ENCODE peak calls at places on chromosomes 1 and 21, in four cellular contexts. F, V, Z and C are unnamed samples.

GRCh38 chr1:178037510-178038253 is 56.2 kb upstream of the RASAL2 start:
- DNase-seq in F (peak; percentile 92), V (peak; percentile 97), Z (peak; percentile 98), C (peak; percentile 95)

GRCh38 chr1:168613689-168614655 is 37.6 kb downstream of the XCL1 start:
- DNase-seq in F (no peak), V (peak; percentile 74), Z (peak; percentile 29), C (peak; percentile 68)

GRCh38 chr1:44074415-44074814 is 43.2 kb upstream of the SLC6A9 start:
- DNase-seq in F (no peak), V (no peak), Z (no peak), C (no peak)

GRCh38 chr1:225917536-225917935 is 6.5 kb downstream of the PYCR2 start:
- DNase-seq in F (no peak), V (no peak), Z (no peak), C (no peak)

GRCh38 chr1:189774721-189775287 is 702.9 kb downstream of the BRINP3 start:
- DNase-seq in F (no peak), V (no peak), Z (no peak), C (no peak)

GRCh38 chr1:4170953-4171352 is 270.9 kb upstream of the C1orf174 start:
- DNase-seq in F (no peak), V (peak; percentile 58), Z (no peak), C (no peak)

GRCh38 chr1:234608720-234609527 is 1.1 kb downstream of the IRF2BP2 start:
- DNase-seq in F (peak; percentile 73), V (peak; percentile 82), Z (peak; percentile 80), C (peak; percentile 65)

GRCh38 chr1:41890841-41891311 is 27.8 kb downstream of the HIVEP3 start:
- DNase-seq in F (no peak), V (peak; percentile 74), Z (peak; percentile 68), C (peak; percentile 78)

GRCh38 chr1:94335950-94336349 is 82.2 kb upstream of the ABCD3 start:
- DNase-seq in F (no peak), V (peak; percentile 65), Z (peak; percentile 68), C (peak; percentile 61)

GRCh38 chr1:29305943-29306342 is 69.6 kb downstream of the PTPRU start:
- DNase-seq in F (no peak), V (no peak), Z (peak; percentile 44), C (no peak)

GRCh38 chr1:211495584-211495983 is 3.6 kb upstream of the RD3 start:
- DNase-seq in F (peak; percentile 49), V (no peak), Z (no peak), C (no peak)

GRCh38 chr1:228416217-228416971 is at the start of gene TRIM17:
- DNase-seq in F (no peak), V (peak; percentile 77), Z (peak; percentile 87), C (no peak)

GRCh38 chr1:203320546-203321272 is 15.4 kb downstream of the BTG2 start:
- DNase-seq in F (peak; percentile 67), V (peak; percentile 66), Z (peak; percentile 89), C (no peak)

GRCh38 chr1:113949007-113949406 is 19.9 kb downstream of the HIPK1 start:
- DNase-seq in F (no peak), V (no peak), Z (no peak), C (no peak)

GRCh38 chr1:71835442-71835813 is 446.9 kb downstream of the NEGR1 start:
- DNase-seq in F (no peak), V (no peak), Z (no peak), C (no peak)

GRCh38 chr1:242524571-242525359 is at the start of gene PLD5:
- DNase-seq in F (no peak), V (no peak), Z (peak; percentile 76), C (no peak)

GRCh38 chr1:94654031-94654430 is 112.5 kb upstream of the F3 start:
- DNase-seq in F (no peak), V (no peak), Z (no peak), C (no peak)

DNA sequence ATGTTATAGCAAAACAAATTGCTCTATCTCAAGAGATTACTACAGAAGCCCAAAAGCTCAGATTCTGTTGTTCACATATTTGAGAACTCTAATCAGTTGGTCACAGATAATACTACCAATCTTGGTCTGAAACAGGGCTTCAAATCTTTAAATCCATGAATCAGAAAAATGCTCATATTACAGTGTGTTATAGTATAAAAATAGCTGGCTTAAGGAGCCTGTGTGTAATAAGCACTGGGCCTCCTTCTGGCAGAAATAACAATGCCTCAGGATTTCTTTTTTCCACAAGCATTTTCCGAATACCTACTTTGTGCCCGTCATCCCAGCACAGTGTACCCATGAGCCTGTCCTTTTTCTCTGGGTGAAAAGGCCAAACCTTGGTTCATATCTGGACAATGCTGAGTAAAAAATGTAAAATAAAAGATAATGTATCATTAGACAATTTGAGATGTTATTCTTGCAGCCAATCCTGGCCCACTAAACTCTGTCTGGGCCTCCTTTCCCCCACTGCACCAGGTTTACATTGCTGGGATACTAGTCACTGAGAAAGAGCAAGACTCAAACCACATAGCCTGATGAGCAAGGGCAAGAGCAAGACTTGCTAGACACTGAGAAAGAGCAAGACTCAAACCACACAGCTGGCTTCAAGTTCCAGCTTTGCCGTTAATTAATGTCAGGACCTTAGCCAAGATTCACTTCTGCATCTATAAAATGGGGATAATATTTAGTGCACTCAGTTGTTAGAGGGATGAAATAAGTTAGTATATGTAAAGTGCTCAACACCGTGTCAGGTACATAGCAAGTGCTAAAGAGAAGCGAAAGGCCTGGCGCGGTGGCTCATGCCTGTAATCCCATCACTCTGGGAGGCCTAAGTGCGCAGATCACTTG is 17.0 kb upstream of the ADAR start:
- DNase-seq in F (no peak), V (no peak), Z (peak; percentile 82), C (no peak)
- H3K4me1 ChIP-seq in F (peaks cover 13% of the 10 kb centered on the region), V (peaks cover 6% of the 10 kb centered on the region), Z (peaks cover 32% of the 10 kb centered on the region), C (peaks cover 10% of the 10 kb centered on the region)

DNA sequence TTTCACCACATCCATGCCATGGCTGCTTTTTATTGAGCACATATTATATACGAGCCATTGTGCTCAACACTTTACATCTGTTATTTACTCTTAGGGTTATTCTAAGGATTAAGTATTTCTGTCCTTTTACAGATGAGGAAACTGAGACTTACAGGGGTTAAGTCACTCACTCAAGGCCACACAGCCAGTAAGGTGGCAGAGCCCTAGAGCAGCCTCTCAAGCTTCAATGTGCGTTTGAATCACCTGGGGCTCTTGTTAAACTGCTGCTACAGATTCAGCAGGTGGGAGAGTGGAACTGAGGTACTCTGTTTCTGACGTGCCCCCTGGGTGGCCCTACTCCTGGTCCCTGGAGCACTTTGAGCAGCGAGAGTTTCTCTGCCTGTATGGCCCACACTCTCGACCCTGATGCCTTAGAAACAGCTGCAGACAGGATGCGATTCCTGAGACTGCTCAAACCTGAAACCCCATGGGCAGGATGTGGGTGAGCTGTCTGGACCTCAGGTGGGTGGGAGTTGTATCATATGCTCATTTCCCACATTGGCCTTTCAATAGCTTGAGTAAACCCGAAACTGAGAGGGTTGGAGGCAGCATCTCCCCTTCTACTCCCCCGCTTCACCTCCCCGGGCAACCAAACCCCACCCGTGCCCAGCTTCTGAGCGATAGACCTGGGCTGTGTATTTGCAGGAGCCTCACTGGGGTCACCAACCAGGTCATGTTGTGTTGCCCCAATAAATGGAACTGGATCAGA is 59.3 kb downstream of the MAN1C1 start:
- DNase-seq in F (no peak), V (no peak), Z (no peak), C (no peak)
- H3K4me3 ChIP-seq in F (no peak overlapping the region), V (no peak overlapping the region), Z (no peak overlapping the region), C (no peak overlapping the region)

DNA sequence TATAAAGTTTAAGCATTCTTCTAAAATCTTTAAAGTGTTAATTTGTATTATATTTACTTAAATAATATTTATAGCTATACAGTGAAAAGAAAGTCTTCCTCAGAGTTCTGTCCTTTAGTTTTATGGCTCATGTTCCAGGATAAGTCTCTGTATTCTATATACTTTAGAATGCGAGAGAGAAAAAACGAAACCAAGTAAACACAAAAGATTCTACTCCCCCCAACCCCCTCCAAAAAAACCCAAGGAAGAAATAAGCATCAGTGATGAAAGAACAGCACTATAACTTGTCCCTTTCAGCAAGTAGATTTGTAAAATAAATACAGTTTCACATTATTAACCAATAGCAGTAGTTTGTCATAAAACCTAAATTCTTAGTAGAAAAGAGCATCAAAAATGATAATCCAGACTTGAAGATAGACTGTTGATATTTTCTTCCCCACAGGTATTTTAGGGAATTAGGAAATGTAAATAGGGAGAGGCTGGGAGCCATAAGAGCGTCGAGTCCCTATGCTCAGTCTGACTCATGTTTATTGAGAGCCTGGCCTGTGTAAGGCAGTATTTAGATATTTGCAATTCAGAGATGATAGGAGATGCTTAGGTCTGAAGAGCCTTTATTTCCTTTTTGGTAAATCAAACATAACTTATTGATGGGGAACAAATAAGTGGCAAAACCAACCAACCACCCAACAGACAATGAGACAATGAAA is 35.5 kb downstream of the CDC14A start:
- DNase-seq in F (no peak), V (no peak), Z (no peak), C (no peak)
- H3K27ac ChIP-seq in F (no peak overlapping the region), V (no peak overlapping the region), Z (peak overlapping the region; percentile 25), C (no peak overlapping the region)

GRCh38 chr1:157115851-157116734 is 16.5 kb upstream of the ETV3L start:
- DNase-seq in F (no peak), V (no peak), Z (no peak), C (no peak)

GRCh38 chr1:157117527-157118057 is 18.0 kb upstream of the ETV3L start:
- DNase-seq in F (no peak), V (no peak), Z (no peak), C (no peak)

GRCh38 chr1:157115429-157115838 is 15.8 kb upstream of the ETV3L start:
- DNase-seq in F (no peak), V (no peak), Z (no peak), C (no peak)

GRCh38 chr1:157114183-157115121 is 14.8 kb upstream of the ETV3L start:
- DNase-seq in F (no peak), V (no peak), Z (no peak), C (no peak)

GRCh38 chr1:157116735-157117103 is 17.1 kb upstream of the ETV3L start:
- DNase-seq in F (no peak), V (no peak), Z (no peak), C (no peak)
- H3K4me1 ChIP-seq in F (no peaks in the 10 kb centered on the region), V (no peaks in the 10 kb centered on the region), Z (no peaks in the 10 kb centered on the region), C (no peaks in the 10 kb centered on the region)

DNA sequence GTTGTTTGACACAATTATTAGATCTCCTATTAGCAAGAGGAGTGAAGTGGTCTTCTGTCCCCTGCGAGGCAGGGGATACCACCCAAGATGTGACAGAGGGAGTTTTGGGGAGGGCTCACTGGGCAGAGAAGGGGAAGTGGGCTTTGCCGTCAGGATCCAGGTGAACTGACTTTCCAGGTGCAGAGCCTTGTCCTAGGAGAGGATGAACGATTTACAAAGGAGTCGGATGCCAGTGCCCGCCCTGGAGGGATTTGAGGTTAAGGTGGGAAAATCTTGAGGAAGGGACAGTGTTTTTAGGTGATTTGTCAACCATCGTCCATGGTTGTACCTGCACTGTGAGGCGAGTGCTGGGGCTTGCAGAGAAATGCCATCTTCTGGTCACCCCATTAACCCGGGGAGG is 201.0 kb downstream of the CAMTA1 start:
- DNase-seq in F (no peak), V (no peak), Z (no peak), C (no peak)
- H3K4me3 ChIP-seq in F (no peak overlapping the region), V (no peak overlapping the region), Z (no peak overlapping the region), C (no peak overlapping the region)

GRCh38 chr1:54404263-54404662 is 1.9 kb downstream of the SSBP3 start:
- DNase-seq in F (no peak), V (no peak), Z (no peak), C (no peak)
- H3K27ac ChIP-seq in F (no peak overlapping the region), V (no peak overlapping the region), Z (peak overlapping the region; percentile 33), C (peak overlapping the region; percentile 63)

GRCh38 chr21:44712203-44713028 is 1.0 kb upstream of the TSPEAR start:
- DNase-seq in F (no peak), V (peak; percentile 15), Z (peak; percentile 51), C (no peak)
- H3K4me1 ChIP-seq in F (peaks cover 15% of the 10 kb centered on the region), V (no peaks in the 10 kb centered on the region), Z (no peaks in the 10 kb centered on the region), C (no peaks in the 10 kb centered on the region)

GRCh38 chr1:154326546-154327465 is 1.5 kb downstream of the ATP8B2 start:
- DNase-seq in F (no peak), V (peak; percentile 81), Z (peak; percentile 98), C (peak; percentile 83)
- H3K4me3 ChIP-seq in F (peak overlapping the region; percentile 91), V (peak overlapping the region; percentile 97), Z (peak overlapping the region; percentile 83), C (peak overlapping the region; percentile 64)